ENCODE peak calls at places on chromosomes 16 and 17, in four cellular contexts. Y is IMR-90, I is hepatocyte, G is progenitor cell of endocrine pancreas. R is an unnamed sample.

GRCh38 chr17:63423963-63424362 is 22.1 kb downstream of the CYB561 start:
- DNase-seq in I (no peak), Y (no peak), G (no peak), R (no peak)

GRCh38 chr17:78486228-78486802 is 90.9 kb downstream of the DNAH17 start:
- DNase-seq in G (no peak), I (no peak), Y (no peak), R (no peak)

GRCh38 chr17:82703935-82704865 is 5.7 kb upstream of the RAB40B start:
- DNase-seq in I (peak), G (no peak), Y (no peak), R (no peak)

GRCh38 chr16:1941162-1941923 is 1.7 kb downstream of the MSRB1 start:
- DNase-seq in G (no peak), I (no peak), Y (no peak), R (peak)

GRCh38 chr17:68507581-68507980 is 4.6 kb upstream of the PRKAR1A start:
- DNase-seq in Y (no peak), I (no peak), G (no peak), R (no peak)

GRCh38 chr17:50352072-50352692 is 6.3 kb downstream of the XYLT2 start:
- DNase-seq in I (peak), G (no peak), Y (no peak), R (no peak)

GRCh38 chr16:69756705-69757104 is 2.0 kb upstream of the NOB1 start:
- DNase-seq in Y (no peak), I (no peak), G (no peak), R (no peak)

GRCh38 chr17:5823219-5823618 is 238.9 kb upstream of the NLRP1 start:
- DNase-seq in I (no peak), G (no peak), Y (no peak), R (no peak)

GRCh38 chr17:79752175-79752574 is 21.4 kb downstream of the ENPP7 start:
- DNase-seq in G (no peak), Y (no peak), I (no peak), R (no peak)

GRCh38 chr17:2195729-2196128 is 107.9 kb downstream of the SMG6 start:
- DNase-seq in G (no peak), I (no peak), Y (no peak), R (peak)

GRCh38 chr16:23145186-23145585 is 4.1 kb downstream of the USP31 start:
- DNase-seq in G (no peak), Y (no peak), I (no peak), R (no peak)

GRCh38 chr17:60354223-60354622 is 37.7 kb downstream of the USP32 start:
- DNase-seq in G (no peak), Y (peak), I (peak), R (no peak)

GRCh38 chr17:47872651-47873161 is 21.7 kb upstream of the SP6 start:
- DNase-seq in G (no peak), Y (peak), I (no peak), R (peak)

GRCh38 chr16:89721644-89722391 is 481 bp downstream of the ZNF276 start:
- DNase-seq in I (peak), Y (peak), G (no peak), R (no peak)

GRCh38 chr17:83145358-83145738 is 65.9 kb downstream of the METRNL start:
- DNase-seq in I (no peak), Y (no peak), G (no peak), R (no peak)

GRCh38 chr16:4328580-4329353 is 12.9 kb downstream of the GLIS2 start:
- DNase-seq in I (no peak), Y (peak), G (no peak), R (no peak)

GRCh38 chr16:46972971-46973456 is 460 bp downstream of the DNAJA2 start:
- DNase-seq in G (peak), Y (no peak), I (peak), R (no peak)

GRCh38 chr16:11142951-11143740 is 112.9 kb downstream of the SOCS1 start:
- DNase-seq in G (no peak), I (no peak), Y (no peak), R (peak)

R was measured in NCI-H526 treated with DMSO at 0.1 percent for 48 hours.